ENCODE peak calls at places on chromosomes 6 and 20, in ten cellular contexts. G is pancreas, F is heart right ventricle, I is cardiac muscle cell, X is PC-3, C is foreskin fibroblast, Q is upper lobe of left lung, E is GM12865, S is cardiac fibroblast, Z is A673. L is an unnamed sample.

GRCh38 chr6:17066610-17067009 is 35.2 kb upstream of the STMND1 start:
- DNase-seq in G (no peak), S (peak), X (no peak), E (peak), Z (no peak), C (peak), F (no peak), I (no peak), Q (no peak), L (no peak)

GRCh38 chr6:25387483-25387882 is 108.3 kb downstream of the CARMIL1 start:
- DNase-seq in C (no peak), X (no peak), Z (no peak), S (no peak), I (no peak), Q (no peak), E (peak), G (no peak), F (no peak), L (no peak)

GRCh38 chr6:67345946-67346345 is 1289.1 kb upstream of the ADGRB3 start:
- DNase-seq in S (peak), F (no peak), G (no peak), Z (no peak), Q (no peak), X (no peak), E (no peak), I (no peak), C (no peak), L (no peak)

GRCh38 chr6:71203211-71203610 is 85.4 kb upstream of the OGFRL1 start:
- DNase-seq in E (no peak), Z (no peak), I (no peak), C (no peak), X (no peak), F (no peak), Q (no peak), S (no peak), G (no peak), L (no peak)

GRCh38 chr6:87136963-87137362 is 18.4 kb upstream of the ZNF292 start:
- DNase-seq in E (no peak), I (no peak), C (no peak), X (no peak), G (no peak), F (no peak), Z (no peak), S (no peak), Q (no peak), L (no peak)

GRCh38 chr6:3337521-3338350 is 79.0 kb downstream of the PSMG4 start:
- DNase-seq in G (no peak), Q (no peak), I (no peak), X (peak), E (peak), C (no peak), F (no peak), Z (peak), S (peak), L (peak)

GRCh38 chr6:36478051-36478526 is 35.3 kb downstream of the KCTD20 start:
- DNase-seq in G (no peak), C (no peak), E (no peak), Q (no peak), Z (no peak), F (no peak), X (no peak), S (no peak), I (peak), L (no peak)

GRCh38 chr6:100257661-100258395 is 206.9 kb downstream of the SIM1 start:
- DNase-seq in Q (no peak), X (peak), G (no peak), S (peak), Z (peak), C (peak), F (no peak), E (peak), I (no peak), L (peak)

GRCh38 chr6:158560787-158561246 is 926 bp downstream of the TMEM181 start:
- DNase-seq in Z (peak), C (no peak), G (peak), F (no peak), I (peak), S (peak), E (no peak), Q (peak), X (peak), L (peak)

GRCh38 chr20:44092551-44093248 is 94.3 kb downstream of the JPH2 start:
- DNase-seq in Z (peak), G (no peak), I (peak), X (peak), Q (no peak), C (peak), F (no peak), S (peak), E (peak), L (peak)

GRCh38 chr6:105982761-105983600 is 103.2 kb upstream of the PRDM1 start:
- DNase-seq in S (no peak), Q (no peak), X (no peak), E (no peak), C (no peak), Z (no peak), G (no peak), F (no peak), I (no peak), L (no peak)

GRCh38 chr6:84669945-84670344 is 94.5 kb downstream of the TBX18 start:
- DNase-seq in E (no peak), C (no peak), S (no peak), I (no peak), X (no peak), G (no peak), F (no peak), Q (no peak), Z (no peak), L (no peak)

GRCh38 chr20:63706852-63707557 is 771 bp downstream of the ARFRP1 start:
- DNase-seq in C (peak), I (peak), E (peak), Q (peak), Z (peak), S (peak), X (peak), F (peak), G (peak), L (peak)

GRCh38 chr6:14758421-14759043 is 487.3 kb upstream of the JARID2 start:
- DNase-seq in X (peak), G (peak), F (no peak), S (peak), Z (no peak), I (no peak), Q (peak), E (no peak), C (no peak), L (peak)

GRCh38 chr20:20520776-20521175 is 152.9 kb downstream of the INSM1 start:
- DNase-seq in Q (peak), X (peak), S (peak), E (no peak), Z (no peak), F (no peak), C (peak), G (no peak), I (no peak), L (peak)

GRCh38 chr20:32975698-32976674 is 28.2 kb downstream of the SUN5 start:
- DNase-seq in I (no peak), Z (no peak), S (no peak), Q (no peak), F (peak), C (no peak), X (no peak), E (no peak), G (no peak), L (no peak)

GRCh38 chr6:51936941-51937340 is 150.5 kb downstream of the PKHD1 start:
- DNase-seq in F (no peak), Q (no peak), I (no peak), C (no peak), E (no peak), X (no peak), G (no peak), Z (no peak), S (no peak), L (no peak)

GRCh38 chr20:35617397-35618031 is 1.9 kb downstream of the SPAG4 start:
- DNase-seq in I (peak), E (peak), Z (peak), Q (peak), C (peak), X (peak), F (peak), G (peak), S (peak), L (peak)

GRCh38 chr6:116287668-116288282 is 8.0 kb upstream of the TSPYL1 start:
- DNase-seq in I (peak), E (peak), Z (peak), C (peak), X (peak), G (no peak), F (no peak), S (peak), Q (no peak), L (peak)

GRCh38 chr6:90294989-90295853 is 1.4 kb downstream of the BACH2 start:
- DNase-seq in Q (peak), Z (peak), E (peak), C (peak), G (peak), X (peak), S (peak), I (peak), F (peak), L (peak)

GRCh38 chr20:55592866-55593265 is 412.5 kb downstream of the CBLN4 start:
- DNase-seq in Z (no peak), G (no peak), S (no peak), E (no peak), X (no peak), Q (no peak), F (no peak), I (no peak), C (no peak), L (no peak)

GRCh38 chr6:34158876-34159275 is 13.0 kb upstream of the GRM4 start:
- DNase-seq in F (no peak), E (no peak), Z (no peak), S (no peak), Q (no peak), G (no peak), C (no peak), I (no peak), X (no peak), L (no peak)

GRCh38 chr6:146968041-146968760 is 236.0 kb upstream of the STXBP5 start:
- DNase-seq in I (no peak), F (no peak), E (no peak), X (peak), Z (peak), Q (no peak), S (peak), G (no peak), C (peak), L (peak)

GRCh38 chr6:64926051-64926450 is 781.0 kb downstream of the EYS start:
- DNase-seq in G (no peak), C (no peak), F (no peak), X (no peak), S (no peak), Z (no peak), Q (no peak), E (no peak), I (no peak), L (no peak)

GRCh38 chr6:45420083-45420908 is 42.6 kb upstream of the SUPT3H start:
- DNase-seq in S (peak), G (no peak), F (no peak), X (peak), Z (peak), Q (peak), I (no peak), C (peak), E (no peak), L (peak)

GRCh38 chr6:19870322-19870721 is 33.2 kb downstream of the ID4 start:
- DNase-seq in Z (no peak), X (no peak), Q (no peak), I (no peak), F (no peak), C (no peak), E (no peak), G (peak), S (no peak), L (no peak)

GRCh38 chr6:15331629-15332241 is 85.9 kb downstream of the JARID2 start:
- DNase-seq in Q (no peak), F (no peak), Z (no peak), C (no peak), E (peak), G (no peak), I (no peak), X (no peak), S (no peak), L (no peak)

GRCh38 chr6:131950767-131951575 is at the start of gene CCN2:
- DNase-seq in F (peak), S (peak), Q (peak), G (peak), E (no peak), X (peak), Z (peak), I (peak), C (peak), L (peak)

GRCh38 chr20:40763646-40764295 is 74.7 kb upstream of the MAFB start:
- DNase-seq in E (no peak), C (peak), Q (no peak), S (no peak), G (no peak), X (no peak), I (no peak), Z (no peak), F (no peak), L (peak)

GRCh38 chr6:35048631-35049083 is 92.5 kb downstream of the TCP11 start:
- DNase-seq in Z (no peak), F (peak), E (no peak), G (no peak), X (no peak), Q (peak), S (peak), I (peak), C (peak), L (peak)

GRCh38 chr20:49259284-49259683 is 18.6 kb downstream of the ZNFX1 start:
- DNase-seq in Q (no peak), E (no peak), Z (no peak), I (no peak), F (no peak), X (no peak), G (no peak), S (no peak), C (no peak), L (no peak)

GRCh38 chr20:60808701-60809100 is 443.4 kb upstream of the CDH4 start:
- DNase-seq in Z (no peak), F (no peak), C (no peak), S (no peak), E (no peak), G (no peak), X (no peak), Q (no peak), I (no peak), L (no peak)

GRCh38 chr20:60813066-60813465 is 439.0 kb upstream of the CDH4 start:
- DNase-seq in G (no peak), X (no peak), C (no peak), I (no peak), S (no peak), E (no peak), Z (no peak), F (no peak), Q (no peak), L (no peak)

GRCh38 chr20:60808003-60808402 is 444.1 kb upstream of the CDH4 start:
- DNase-seq in Z (no peak), E (no peak), X (no peak), G (no peak), I (no peak), F (no peak), C (no peak), S (no peak), Q (no peak), L (no peak)

GRCh38 chr20:60812561-60812960 is 439.5 kb upstream of the CDH4 start:
- DNase-seq in S (no peak), X (no peak), C (no peak), Z (no peak), I (no peak), E (no peak), Q (no peak), G (no peak), F (no peak), L (no peak)

DNA sequence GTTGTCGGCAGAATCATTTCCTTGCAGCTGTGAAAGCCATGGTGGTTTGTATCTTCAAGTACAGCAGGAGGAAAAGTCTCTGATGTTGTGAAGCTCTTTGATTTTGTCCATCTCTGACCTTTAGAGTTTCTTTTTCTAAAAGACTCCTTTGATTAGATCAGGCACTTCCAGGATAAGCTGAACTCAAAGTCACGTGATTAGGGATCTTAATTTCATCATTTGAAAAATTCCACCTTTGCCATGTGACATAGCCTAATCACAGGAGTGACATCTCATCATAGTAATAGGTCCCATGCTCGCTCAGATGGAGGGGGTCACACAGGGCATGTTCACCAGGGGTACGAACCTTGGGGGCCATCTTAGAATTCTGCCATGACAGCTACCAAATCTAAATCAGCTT is 441.5 kb upstream of the CDH4 start:
- DNase-seq in Q (no peak), G (no peak), Z (no peak), C (no peak), F (no peak), S (no peak), I (no peak), X (no peak), E (no peak), L (no peak)
- H3K4me3 ChIP-seq in Q (no peak), G (no peak), Z (no peak), C (no peak), F (no peak), S (no peak), I (no peak), X (no peak), E (no peak), L (no peak)

DNA sequence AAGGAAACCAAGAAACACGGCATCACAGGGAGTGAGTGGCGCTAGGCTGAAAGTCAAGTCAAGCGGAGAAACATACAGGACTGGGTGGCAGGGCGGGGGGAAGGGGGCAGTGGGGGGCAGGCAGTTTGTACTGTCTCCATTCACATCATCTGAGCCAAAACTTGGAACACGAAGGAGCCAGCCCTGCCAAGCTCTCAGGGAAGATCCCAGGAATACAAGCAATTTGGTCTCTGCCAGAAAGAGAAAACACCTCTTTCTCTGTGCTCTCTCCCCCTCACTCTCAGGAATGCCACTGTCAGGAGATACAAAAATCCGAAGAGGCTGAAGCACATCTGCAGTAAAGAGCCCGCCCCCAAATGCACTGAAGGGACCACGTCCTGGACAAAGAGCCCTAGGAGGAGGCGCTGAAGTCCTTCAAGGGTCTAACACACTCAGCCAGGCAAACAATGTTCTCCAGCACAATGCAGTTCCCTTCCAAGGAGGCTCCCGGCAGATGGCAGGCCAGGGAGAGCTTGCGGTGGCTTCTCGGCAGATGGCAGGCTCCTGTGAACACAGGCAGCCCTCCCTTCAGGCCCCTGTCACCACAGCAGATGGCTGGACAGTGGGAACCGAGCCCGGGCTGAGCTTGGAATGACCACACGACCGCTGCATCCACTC is 90.0 kb downstream of the ATP9A start:
- DNase-seq in I (no peak), Z (no peak), X (no peak), G (no peak), F (no peak), E (no peak), C (no peak), S (no peak), Q (no peak), L (no peak)
- TF ChIP-seq CTCF in I (peak), Z (no peak), X (no peak), G (no peak), F (no peak), E (no peak), C (peak), S (no peak), Q (no peak), L (no peak)

GRCh38 chr20:46023148-46023484 is 5.9 kb upstream of the SLC12A5 start:
- DNase-seq in I (no peak), Q (no peak), Z (no peak), C (no peak), S (no peak), G (no peak), E (no peak), X (no peak), F (no peak), L (no peak)

GRCh38 chr20:46021361-46022359 is 7.4 kb upstream of the SLC12A5 start:
- DNase-seq in G (peak), E (peak), Z (peak), X (peak), Q (no peak), C (no peak), I (peak), S (no peak), F (no peak), L (peak)

GRCh38 chr20:46023999-46024398 is 5.0 kb upstream of the SLC12A5 start:
- DNase-seq in Q (no peak), E (no peak), I (no peak), F (no peak), X (peak), S (no peak), Z (no peak), G (no peak), C (no peak), L (no peak)

GRCh38 chr20:46020515-46020914 is 8.5 kb upstream of the SLC12A5 start:
- DNase-seq in G (no peak), X (no peak), E (no peak), Q (no peak), Z (no peak), C (no peak), S (no peak), F (no peak), I (no peak), L (no peak)

DNA sequence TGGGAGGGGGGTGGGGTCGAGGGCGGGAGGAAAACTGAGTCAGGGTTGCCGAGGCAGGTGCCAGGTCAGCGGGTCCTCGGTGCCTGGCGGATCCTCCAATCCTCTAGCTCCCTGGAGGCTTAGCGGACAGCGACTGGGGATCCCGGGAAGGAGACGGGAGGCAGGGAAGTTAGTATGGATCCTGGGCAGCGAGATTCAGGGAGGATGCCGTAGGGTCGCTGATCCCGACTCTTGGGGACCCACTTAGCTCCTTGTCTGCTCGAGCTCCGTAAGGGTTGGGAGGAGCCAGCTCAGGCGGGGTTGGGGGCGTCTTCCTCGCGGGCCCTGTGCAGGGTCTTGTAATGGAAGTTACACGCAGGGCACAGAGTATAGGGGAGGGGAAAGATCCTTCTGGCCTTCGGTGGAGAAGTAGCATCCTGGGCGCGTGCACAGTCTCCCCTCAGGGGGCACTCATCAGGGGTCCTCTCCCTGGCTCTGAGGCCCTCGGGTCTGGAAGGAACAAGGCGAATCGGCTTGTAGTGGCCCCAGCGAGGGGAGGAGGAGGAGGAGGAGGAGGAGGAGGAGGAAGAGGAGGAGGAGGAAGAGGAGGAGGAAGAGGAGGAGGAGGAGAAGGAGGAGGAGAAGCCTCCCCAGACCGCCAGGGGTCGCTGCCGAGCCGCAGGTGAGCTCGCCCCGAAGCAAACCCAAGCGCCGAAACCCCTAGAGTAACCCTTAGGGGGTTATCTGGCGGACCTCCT is 6.4 kb upstream of the SLC12A5 start:
- DNase-seq in S (peak), Q (peak), C (no peak), G (peak), I (peak), Z (peak), X (peak), F (peak), E (peak), L (peak)
- H3K4me3 ChIP-seq in S (peak), Q (no peak), C (no peak), G (peak), I (peak), Z (peak), X (peak), F (peak), E (no peak), L (peak)

DNA sequence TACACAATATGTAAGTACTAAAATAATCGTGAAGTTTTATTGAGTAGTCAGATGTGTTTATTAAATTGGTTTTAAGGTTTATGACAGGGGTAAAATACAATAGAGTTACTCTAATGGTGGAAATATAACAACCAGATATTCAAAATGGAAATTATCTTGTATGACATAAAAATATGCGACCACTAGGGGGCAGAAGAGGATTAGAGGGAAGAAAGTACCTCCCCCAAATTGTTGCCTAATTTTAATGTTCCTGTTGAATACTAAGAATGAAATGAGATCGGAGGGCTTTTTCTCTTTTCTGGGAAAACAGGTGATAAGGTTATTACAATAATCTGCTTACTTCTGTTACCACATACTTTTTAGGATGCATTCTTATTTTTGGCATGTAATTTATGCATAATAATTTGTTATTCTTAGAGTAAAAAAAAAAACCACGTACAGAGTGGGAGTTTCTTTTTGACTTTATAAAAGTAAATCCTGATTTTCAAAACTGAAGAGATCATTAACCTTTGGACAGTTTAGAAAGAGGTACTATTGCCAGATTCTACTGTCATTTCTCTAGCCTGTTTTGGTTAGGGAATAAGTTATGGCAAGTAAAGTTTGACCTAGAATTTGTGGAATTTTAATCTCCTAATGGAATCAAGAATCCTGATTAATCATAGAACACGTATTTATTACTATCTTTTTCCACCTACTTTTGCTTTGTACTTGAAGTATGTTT is 159.2 kb downstream of the CD109 start:
- DNase-seq in S (peak), X (peak), I (peak), Q (no peak), G (no peak), E (peak), F (peak), Z (peak), C (peak), L (peak)
- TF ChIP-seq CTCF in S (peak), X (peak), I (peak), Q (peak), G (peak), E (peak), F (peak), Z (peak), C (peak), L (peak)

L was measured in fibroblast of villous mesenchyme.